ENCODE peak calls at places on chromosome 4, in seven cellular contexts. X, L, O, H, Y, S and B are unnamed samples.

GRCh38 chr4:73741140-73741749 is 876 bp downstream of the CXCL8 start:
- DNase-seq in Y (no peak), L (no peak), X (no peak), H (no peak), S (no peak), O (no peak), B (no peak)

GRCh38 chr4:7978489-7978888 is 38.8 kb upstream of the AFAP1 start:
- DNase-seq in O (no peak), H (no peak), S (peak; percentile 23), X (no peak), Y (no peak), L (no peak), B (no peak)

GRCh38 chr4:150662686-150663085 is 80.7 kb downstream of the MAB21L2 start:
- DNase-seq in O (no peak), X (no peak), H (no peak), S (no peak), L (no peak), Y (no peak), B (no peak)

GRCh38 chr4:21991050-21991449 is 42.5 kb upstream of the KCNIP4 start:
- DNase-seq in Y (no peak), S (no peak), O (no peak), L (no peak), H (no peak), X (no peak), B (no peak)

GRCh38 chr4:951186-951585 is 18.9 kb downstream of the TMEM175 start:
- DNase-seq in Y (no peak), X (no peak), H (no peak), O (no peak), L (no peak), S (no peak), B (no peak)

GRCh38 chr4:80142396-80143304 is 54.7 kb upstream of the PRDM8 start:
- DNase-seq in S (no peak), H (no peak), Y (no peak), L (no peak), X (no peak), O (no peak), B (no peak)

GRCh38 chr4:158782539-158783360 is 13.9 kb downstream of the FNIP2 start:
- DNase-seq in L (no peak), O (no peak), X (no peak), Y (no peak), S (peak; percentile 22), H (no peak), B (no peak)

GRCh38 chr4:41281038-41281634 is 24.4 kb downstream of the UCHL1 start:
- DNase-seq in X (peak; percentile 50), H (peak; percentile 4), Y (peak; percentile 28), L (no peak), S (peak; percentile 60), O (no peak), B (peak; percentile 72)

GRCh38 chr4:1856920-1857699 is 1.2 kb upstream of the LETM1 start:
- DNase-seq in S (no peak), O (no peak), L (no peak), H (no peak), X (no peak), Y (no peak), B (no peak)

GRCh38 chr4:7904108-7904516 is 35.5 kb downstream of the AFAP1 start:
- DNase-seq in O (no peak), S (no peak), H (no peak), L (no peak), Y (no peak), X (no peak), B (no peak)